ENCODE peak calls at places on chromosome 5, in eight cellular contexts. One of them, this sample, is unnamed.

GRCh38 chr5:32827981-32828380 is 116.9 kb downstream of the NPR3 start:
- DNase-seq in uterus: no peak
- DNase-seq in prostate gland: no peak
- DNase-seq in fibroblast of mammary gland: no peak
- DNase-seq in mammary epithelial cell: no peak
- DNase-seq in BE2C: no peak
- DNase-seq in heart right ventricle: no peak
- DNase-seq in foreskin fibroblast: no peak
- DNase-seq in this sample: peak

GRCh38 chr5:149172261-149172660 is 31.0 kb downstream of the ABLIM3 start:
- DNase-seq in foreskin fibroblast: peak
- DNase-seq in prostate gland: no peak
- DNase-seq in fibroblast of mammary gland: peak
- DNase-seq in uterus: no peak
- DNase-seq in BE2C: no peak
- DNase-seq in heart right ventricle: no peak
- DNase-seq in mammary epithelial cell: peak
- DNase-seq in this sample: no peak

GRCh38 chr5:173016621-173017046 is 33.1 kb downstream of the ATP6V0E1 start:
- DNase-seq in mammary epithelial cell: peak
- DNase-seq in fibroblast of mammary gland: peak
- DNase-seq in prostate gland: peak
- DNase-seq in BE2C: no peak
- DNase-seq in foreskin fibroblast: peak
- DNase-seq in heart right ventricle: peak
- DNase-seq in uterus: no peak
- DNase-seq in this sample: no peak

GRCh38 chr5:145937432-145938250 is 1.3 kb downstream of the SH3RF2 start:
- DNase-seq in foreskin fibroblast: no peak
- DNase-seq in mammary epithelial cell: peak
- DNase-seq in fibroblast of mammary gland: peak
- DNase-seq in heart right ventricle: no peak
- DNase-seq in BE2C: no peak
- DNase-seq in prostate gland: peak
- DNase-seq in uterus: no peak
- DNase-seq in this sample: no peak

GRCh38 chr5:138636401-138636944 is 61.3 kb upstream of the HSPA9 start:
- DNase-seq in foreskin fibroblast: no peak
- DNase-seq in heart right ventricle: no peak
- DNase-seq in BE2C: no peak
- DNase-seq in fibroblast of mammary gland: no peak
- DNase-seq in prostate gland: no peak
- DNase-seq in mammary epithelial cell: no peak
- DNase-seq in uterus: no peak
- DNase-seq in this sample: no peak

GRCh38 chr5:61322738-61323429 is 9.2 kb upstream of the ZSWIM6 start:
- DNase-seq in uterus: no peak
- DNase-seq in foreskin fibroblast: peak
- DNase-seq in BE2C: no peak
- DNase-seq in prostate gland: no peak
- DNase-seq in mammary epithelial cell: no peak
- DNase-seq in heart right ventricle: no peak
- DNase-seq in fibroblast of mammary gland: peak
- DNase-seq in this sample: peak

GRCh38 chr5:167248262-167248661 is 1043.2 kb upstream of the WWC1 start:
- DNase-seq in BE2C: no peak
- DNase-seq in fibroblast of mammary gland: peak
- DNase-seq in uterus: no peak
- DNase-seq in heart right ventricle: no peak
- DNase-seq in prostate gland: no peak
- DNase-seq in mammary epithelial cell: no peak
- DNase-seq in foreskin fibroblast: no peak
- DNase-seq in this sample: no peak

GRCh38 chr5:147858520-147858919 is 20.0 kb upstream of the SCGB3A2 start:
- DNase-seq in fibroblast of mammary gland: no peak
- DNase-seq in BE2C: no peak
- DNase-seq in foreskin fibroblast: no peak
- DNase-seq in uterus: no peak
- DNase-seq in heart right ventricle: no peak
- DNase-seq in mammary epithelial cell: no peak
- DNase-seq in prostate gland: no peak
- DNase-seq in this sample: no peak

GRCh38 chr5:120789918-120790714 is 326.0 kb downstream of the PRR16 start:
- DNase-seq in prostate gland: no peak
- DNase-seq in fibroblast of mammary gland: no peak
- DNase-seq in heart right ventricle: no peak
- DNase-seq in foreskin fibroblast: no peak
- DNase-seq in uterus: no peak
- DNase-seq in mammary epithelial cell: no peak
- DNase-seq in BE2C: no peak
- DNase-seq in this sample: no peak

GRCh38 chr5:4868140-4868735 is 271.9 kb upstream of the ADAMTS16 start:
- DNase-seq in foreskin fibroblast: peak
- DNase-seq in heart right ventricle: peak
- DNase-seq in BE2C: peak
- DNase-seq in mammary epithelial cell: peak
- DNase-seq in uterus: peak
- DNase-seq in fibroblast of mammary gland: peak
- DNase-seq in prostate gland: no peak
- DNase-seq in this sample: peak

GRCh38 chr5:97106183-97106582 is 36.2 kb downstream of the LIX1 start:
- DNase-seq in BE2C: no peak
- DNase-seq in fibroblast of mammary gland: no peak
- DNase-seq in uterus: no peak
- DNase-seq in prostate gland: no peak
- DNase-seq in foreskin fibroblast: no peak
- DNase-seq in heart right ventricle: no peak
- DNase-seq in mammary epithelial cell: no peak
- DNase-seq in this sample: no peak

GRCh38 chr5:142012186-142012785 is 541 bp downstream of the GNPDA1 start:
- DNase-seq in uterus: peak
- DNase-seq in fibroblast of mammary gland: peak
- DNase-seq in heart right ventricle: peak
- DNase-seq in mammary epithelial cell: peak
- DNase-seq in foreskin fibroblast: no peak
- DNase-seq in prostate gland: no peak
- DNase-seq in BE2C: peak
- DNase-seq in this sample: peak

GRCh38 chr5:134874831-134875655 is 872 bp downstream of the TXNDC15 start:
- DNase-seq in heart right ventricle: peak
- DNase-seq in foreskin fibroblast: peak
- DNase-seq in prostate gland: peak
- DNase-seq in uterus: peak
- DNase-seq in fibroblast of mammary gland: peak
- DNase-seq in mammary epithelial cell: peak
- DNase-seq in BE2C: peak
- DNase-seq in this sample: peak

GRCh38 chr5:138760448-138761110 is 7.4 kb downstream of the CTNNA1 start:
- DNase-seq in mammary epithelial cell: no peak
- DNase-seq in heart right ventricle: no peak
- DNase-seq in BE2C: no peak
- DNase-seq in fibroblast of mammary gland: no peak
- DNase-seq in prostate gland: no peak
- DNase-seq in uterus: no peak
- DNase-seq in foreskin fibroblast: no peak
- DNase-seq in this sample: no peak

GRCh38 chr5:175821790-175822211 is 49.6 kb upstream of the CPLX2 start:
- DNase-seq in BE2C: no peak
- DNase-seq in fibroblast of mammary gland: no peak
- DNase-seq in uterus: no peak
- DNase-seq in mammary epithelial cell: peak
- DNase-seq in prostate gland: no peak
- DNase-seq in heart right ventricle: no peak
- DNase-seq in foreskin fibroblast: no peak
- DNase-seq in this sample: no peak

GRCh38 chr5:172869734-172870133 is 35.7 kb downstream of the ERGIC1 start:
- DNase-seq in fibroblast of mammary gland: peak
- DNase-seq in mammary epithelial cell: no peak
- DNase-seq in uterus: no peak
- DNase-seq in prostate gland: no peak
- DNase-seq in foreskin fibroblast: no peak
- DNase-seq in heart right ventricle: no peak
- DNase-seq in BE2C: no peak
- DNase-seq in this sample: no peak

GRCh38 chr5:172334196-172334595 is 50.6 kb upstream of the UBTD2 start:
- DNase-seq in prostate gland: no peak
- DNase-seq in fibroblast of mammary gland: peak
- DNase-seq in foreskin fibroblast: no peak
- DNase-seq in uterus: no peak
- DNase-seq in BE2C: peak
- DNase-seq in heart right ventricle: no peak
- DNase-seq in mammary epithelial cell: no peak
- DNase-seq in this sample: no peak

GRCh38 chr5:172855597-172856292 is 21.7 kb downstream of the ERGIC1 start:
- DNase-seq in heart right ventricle: peak
- DNase-seq in BE2C: peak
- DNase-seq in fibroblast of mammary gland: peak
- DNase-seq in prostate gland: no peak
- DNase-seq in uterus: peak
- DNase-seq in foreskin fibroblast: no peak
- DNase-seq in mammary epithelial cell: no peak
- DNase-seq in this sample: no peak

GRCh38 chr5:56985941-56986630 is 34.2 kb upstream of the MIER3 start:
- DNase-seq in prostate gland: no peak
- DNase-seq in heart right ventricle: no peak
- DNase-seq in foreskin fibroblast: no peak
- DNase-seq in BE2C: no peak
- DNase-seq in mammary epithelial cell: no peak
- DNase-seq in uterus: no peak
- DNase-seq in fibroblast of mammary gland: no peak
- DNase-seq in this sample: no peak

GRCh38 chr5:78908173-78908901 is 76.8 kb downstream of the ARSB start:
- DNase-seq in prostate gland: no peak
- DNase-seq in foreskin fibroblast: peak
- DNase-seq in fibroblast of mammary gland: peak
- DNase-seq in uterus: no peak
- DNase-seq in heart right ventricle: peak
- DNase-seq in mammary epithelial cell: no peak
- DNase-seq in BE2C: peak
- DNase-seq in this sample: no peak

GRCh38 chr5:67400752-67401151 is 204.2 kb upstream of the CD180 start:
- DNase-seq in mammary epithelial cell: no peak
- DNase-seq in uterus: no peak
- DNase-seq in foreskin fibroblast: no peak
- DNase-seq in fibroblast of mammary gland: peak
- DNase-seq in prostate gland: no peak
- DNase-seq in heart right ventricle: no peak
- DNase-seq in BE2C: no peak
- DNase-seq in this sample: no peak

GRCh38 chr5:141521244-141521781 is 32.4 kb downstream of the PCDHGC5 start:
- DNase-seq in mammary epithelial cell: peak
- DNase-seq in prostate gland: no peak
- DNase-seq in heart right ventricle: peak
- DNase-seq in BE2C: no peak
- DNase-seq in uterus: no peak
- DNase-seq in fibroblast of mammary gland: peak
- DNase-seq in foreskin fibroblast: peak
- DNase-seq in this sample: no peak

GRCh38 chr5:1005904-1006655 is 2.5 kb upstream of the NKD2 start:
- DNase-seq in BE2C: no peak
- DNase-seq in heart right ventricle: peak
- DNase-seq in prostate gland: no peak
- DNase-seq in fibroblast of mammary gland: no peak
- DNase-seq in foreskin fibroblast: no peak
- DNase-seq in uterus: peak
- DNase-seq in mammary epithelial cell: no peak
- DNase-seq in this sample: peak

GRCh38 chr5:34511915-34512314 is 144.2 kb upstream of the RAI14 start:
- DNase-seq in mammary epithelial cell: no peak
- DNase-seq in uterus: peak
- DNase-seq in BE2C: no peak
- DNase-seq in prostate gland: peak
- DNase-seq in foreskin fibroblast: peak
- DNase-seq in fibroblast of mammary gland: peak
- DNase-seq in heart right ventricle: no peak
- DNase-seq in this sample: no peak
- TF ChIP-seq CTCF in mammary epithelial cell: no peak
- TF ChIP-seq CTCF in uterus: no peak
- TF ChIP-seq CTCF in BE2C: no peak
- TF ChIP-seq CTCF in prostate gland: no peak
- TF ChIP-seq CTCF in foreskin fibroblast: no peak
- TF ChIP-seq CTCF in fibroblast of mammary gland: no peak
- TF ChIP-seq CTCF in heart right ventricle: no peak
- TF ChIP-seq CTCF in this sample: no peak

GRCh38 chr5:19584131-19584530 is 403.9 kb downstream of the CDH18 start:
- DNase-seq in heart right ventricle: no peak
- DNase-seq in prostate gland: no peak
- DNase-seq in mammary epithelial cell: no peak
- DNase-seq in uterus: no peak
- DNase-seq in BE2C: peak
- DNase-seq in foreskin fibroblast: no peak
- DNase-seq in fibroblast of mammary gland: no peak
- DNase-seq in this sample: no peak
- H3K4me3 ChIP-seq in heart right ventricle: no peak
- H3K4me3 ChIP-seq in prostate gland: no peak
- H3K4me3 ChIP-seq in mammary epithelial cell: no peak
- H3K4me3 ChIP-seq in uterus: no peak
- H3K4me3 ChIP-seq in BE2C: no peak
- H3K4me3 ChIP-seq in foreskin fibroblast: no peak
- H3K4me3 ChIP-seq in fibroblast of mammary gland: no peak
- H3K4me3 ChIP-seq in this sample: no peak

DNA sequence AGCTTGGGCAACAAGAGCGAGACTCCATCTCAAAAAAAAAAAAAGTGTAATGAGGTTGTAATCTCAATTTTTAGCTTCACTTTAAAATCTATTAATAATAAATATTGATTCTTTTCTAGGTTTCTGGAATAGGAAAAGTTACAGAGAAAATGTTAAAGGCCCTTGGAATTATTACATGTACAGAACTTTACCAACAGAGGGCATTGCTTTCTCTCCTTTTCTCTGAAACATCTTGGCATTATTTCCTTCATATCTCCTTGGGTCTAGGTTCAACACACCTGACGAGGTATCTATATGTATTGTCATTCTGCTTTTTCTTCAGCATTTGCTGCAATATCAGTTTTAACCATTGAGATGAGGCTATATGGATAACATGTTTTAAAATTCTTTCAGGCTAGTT is 26.6 kb upstream of the ANKDD1B start:
- DNase-seq in heart right ventricle: no peak
- DNase-seq in uterus: no peak
- DNase-seq in foreskin fibroblast: no peak
- DNase-seq in BE2C: no peak
- DNase-seq in fibroblast of mammary gland: no peak
- DNase-seq in mammary epithelial cell: no peak
- DNase-seq in prostate gland: no peak
- DNase-seq in this sample: no peak
- TF ChIP-seq CTCF in heart right ventricle: peak
- TF ChIP-seq CTCF in uterus: no peak
- TF ChIP-seq CTCF in foreskin fibroblast: peak
- TF ChIP-seq CTCF in BE2C: peak
- TF ChIP-seq CTCF in fibroblast of mammary gland: peak
- TF ChIP-seq CTCF in mammary epithelial cell: peak
- TF ChIP-seq CTCF in prostate gland: peak
- TF ChIP-seq CTCF in this sample: no peak

DNA sequence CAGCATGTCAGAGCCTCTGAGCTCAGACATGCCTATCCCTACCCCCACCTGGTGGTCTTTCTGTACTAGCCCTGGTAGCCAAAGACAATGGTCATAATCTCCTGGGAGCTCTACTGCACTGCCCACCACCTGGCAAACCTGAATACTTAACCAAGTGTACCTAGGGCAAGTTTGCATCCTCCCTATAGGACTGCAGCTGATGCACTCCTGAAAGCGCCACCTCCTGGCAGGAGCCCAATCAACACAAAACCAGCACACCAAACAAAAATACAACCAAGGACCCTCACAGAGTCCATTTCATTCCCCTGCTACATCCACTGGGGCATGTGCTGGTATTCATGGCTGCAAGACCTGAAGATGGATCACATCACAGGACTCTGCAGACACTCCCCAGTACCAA is 14.8 kb upstream of the FAM174A start:
- DNase-seq in BE2C: peak
- DNase-seq in heart right ventricle: no peak
- DNase-seq in fibroblast of mammary gland: no peak
- DNase-seq in foreskin fibroblast: no peak
- DNase-seq in mammary epithelial cell: no peak
- DNase-seq in uterus: no peak
- DNase-seq in prostate gland: no peak
- DNase-seq in this sample: no peak
- H3K4me3 ChIP-seq in BE2C: no peak
- H3K4me3 ChIP-seq in heart right ventricle: no peak
- H3K4me3 ChIP-seq in fibroblast of mammary gland: no peak
- H3K4me3 ChIP-seq in foreskin fibroblast: no peak
- H3K4me3 ChIP-seq in mammary epithelial cell: no peak
- H3K4me3 ChIP-seq in uterus: no peak
- H3K4me3 ChIP-seq in prostate gland: no peak
- H3K4me3 ChIP-seq in this sample: no peak

This sample was measured in lung.